ENCODE peak calls at places on chromosomes 12 and 14, in nine cellular contexts. B is mucosa of descending colon; D is EH; M is hippocampal formation; H is OCI-M1; N is GM23248; I is T-helper 17 cell; L is activated CD4-positive, CD25-positive, alpha-beta regulatory T cell; Z is stimulated activated CD4-positive, alpha-beta T cell treated with anti-CD3 and anti-CD28 coated beads, TNF-alpha, amount 100 ng/mL, for 4 hours. P is an unnamed sample.

GRCh38 chr12:124170756-124171155 is 124.1 kb upstream of the RFLNA start:
- DNase-seq in N (peak), D (peak), B (no peak), H (no peak), I (no peak), Z (no peak), L (no peak), M (no peak), P (no peak)

GRCh38 chr12:113462880-113463745 is 8.6 kb downstream of the LHX5 start:
- DNase-seq in I (no peak), D (no peak), B (no peak), M (no peak), Z (no peak), H (no peak), L (no peak), N (peak), P (no peak)

GRCh38 chr14:37550511-37550910 is 44.5 kb downstream of the FOXA1 start:
- DNase-seq in B (no peak), Z (no peak), M (no peak), N (peak), I (no peak), D (peak), L (no peak), H (no peak), P (no peak)

GRCh38 chr14:52018252-52018651 is 28.9 kb downstream of the RTRAF start:
- DNase-seq in N (no peak), B (peak), D (peak), H (no peak), L (no peak), M (no peak), I (no peak), Z (no peak), P (no peak)

GRCh38 chr14:61537567-61538463 is 157.5 kb upstream of the HIF1A start:
- DNase-seq in N (peak), Z (peak), H (peak), D (peak), I (no peak), L (no peak), B (peak), M (no peak), P (no peak)

GRCh38 chr14:24397639-24398297 is 1.0 kb upstream of the NYNRIN start:
- DNase-seq in D (no peak), H (no peak), M (no peak), N (no peak), L (no peak), Z (no peak), I (no peak), B (no peak), P (no peak)

GRCh38 chr12:98503343-98503592 is 12.1 kb upstream of the TMPO start:
- DNase-seq in B (peak), L (peak), Z (peak), M (peak), N (peak), D (peak), H (peak), I (peak), P (peak)

GRCh38 chr12:58915634-58916033 is 4.7 kb downstream of the LRIG3 start:
- DNase-seq in N (peak), I (no peak), B (peak), D (peak), M (no peak), L (no peak), H (no peak), Z (no peak), P (no peak)